ENCODE peak calls at places on chromosomes 7 and 10, in nine cellular contexts. K is adrenal gland, M is cardiac muscle cell, S is BJ, N is heart left ventricle, Q is pancreas, A is tibial artery, Z is fibroblast of pulmonary artery, C is osteoblast. B is an unnamed sample.

GRCh38 chr7:104621332-104621731 is 292.9 kb downstream of the LHFPL3 start:
- DNase-seq in N (no peak), Z (no peak), A (no peak), S (no peak), Q (no peak), K (no peak), C (no peak), M (peak), B (no peak)

GRCh38 chr7:30330134-30331111 is 46.0 kb downstream of the ZNRF2 start:
- DNase-seq in S (no peak), M (no peak), Q (no peak), K (no peak), C (no peak), A (no peak), N (no peak), Z (no peak), B (no peak)

GRCh38 chr10:100506596-100507356 is 12.9 kb downstream of the SEC31B start:
- DNase-seq in M (no peak), A (no peak), S (no peak), C (peak), K (peak), N (no peak), Z (no peak), Q (no peak), B (no peak)

GRCh38 chr10:58414270-58415041 is 29.2 kb downstream of the TFAM start:
- DNase-seq in C (peak), A (no peak), Z (peak), M (peak), Q (no peak), S (peak), K (no peak), N (no peak), B (peak)

GRCh38 chr10:78996449-78997129 is 72.2 kb upstream of the ZMIZ1 start:
- DNase-seq in S (no peak), M (no peak), K (no peak), Z (no peak), A (peak), N (no peak), C (peak), Q (no peak), B (no peak)

GRCh38 chr7:27112960-27113949 is 10.8 kb upstream of the HOXA2 start:
- DNase-seq in M (peak), C (peak), A (no peak), Z (peak), Q (no peak), S (no peak), K (peak), N (no peak), B (no peak)

GRCh38 chr10:128631801-128632241 is 505.6 kb upstream of the MKI67 start:
- DNase-seq in Q (no peak), K (no peak), A (no peak), M (peak), C (no peak), N (no peak), S (no peak), Z (peak), B (no peak)

GRCh38 chr7:74187915-74188675 is 13.9 kb downstream of the EIF4H start:
- DNase-seq in Q (no peak), K (peak), M (no peak), Z (peak), N (no peak), C (no peak), A (no peak), S (no peak), B (no peak)

GRCh38 chr10:3786295-3786981 is 1.4 kb upstream of the KLF6 start:
- DNase-seq in A (peak), S (no peak), Z (peak), C (peak), M (peak), K (peak), N (peak), Q (peak), B (no peak)

GRCh38 chr7:24477807-24478655 is 95.2 kb upstream of the PALS2 start:
- DNase-seq in N (no peak), K (peak), Z (peak), S (peak), M (peak), A (peak), Q (no peak), C (peak), B (peak)

GRCh38 chr7:22726849-22727792 is at the start of gene IL6:
- DNase-seq in Z (peak), S (peak), Q (peak), C (peak), N (peak), M (peak), K (peak), A (peak), B (peak)

GRCh38 chr10:18340496-18341051 is 200.3 kb downstream of the CACNB2 start:
- DNase-seq in Z (peak), K (no peak), Q (no peak), N (peak), M (peak), A (no peak), S (peak), C (peak), B (no peak)

GRCh38 chr7:69245646-69246045 is 352.6 kb upstream of the AUTS2 start:
- DNase-seq in Q (no peak), C (no peak), N (no peak), S (no peak), K (no peak), M (no peak), A (no peak), Z (peak), B (no peak)

GRCh38 chr10:16520900-16521299 is 779 bp downstream of the C1QL3 start:
- DNase-seq in Q (peak), A (no peak), N (no peak), M (peak), Z (peak), C (peak), S (no peak), K (peak), B (no peak)

GRCh38 chr10:127227027-127227426 is 30.6 kb upstream of the INSYN2A start:
- DNase-seq in S (no peak), C (no peak), K (no peak), N (no peak), A (no peak), Q (no peak), M (no peak), Z (no peak), B (no peak)

GRCh38 chr7:123649956-123650355 is 5.7 kb upstream of the LMOD2 start:
- DNase-seq in K (no peak), Z (peak), N (no peak), C (no peak), Q (no peak), S (no peak), A (no peak), M (no peak), B (no peak)

GRCh38 chr7:92708105-92709042 is 118.2 kb upstream of the FAM133B start:
- DNase-seq in A (no peak), S (no peak), N (no peak), C (no peak), K (no peak), M (no peak), Q (no peak), Z (no peak), B (no peak)

GRCh38 chr10:28279878-28280277 is 23.0 kb downstream of the MPP7 start:
- DNase-seq in C (no peak), S (no peak), A (no peak), M (no peak), Q (no peak), K (no peak), N (no peak), Z (no peak), B (no peak)

GRCh38 chr10:92880233-92880861 is 32.0 kb downstream of the EXOC6 start:
- DNase-seq in Q (no peak), Z (peak), K (no peak), C (no peak), M (peak), N (no peak), S (peak), A (no peak), B (peak)

GRCh38 chr7:135536160-135536559 is 21.6 kb upstream of the NUP205 start:
- DNase-seq in A (no peak), S (no peak), C (no peak), Q (no peak), K (peak), M (no peak), Z (peak), N (no peak), B (no peak)

GRCh38 chr7:150890853-150891584 is 38.7 kb downstream of the AOC1 start:
- DNase-seq in N (no peak), A (no peak), S (no peak), Q (no peak), M (no peak), Z (no peak), K (no peak), C (no peak), B (no peak)

GRCh38 chr10:69241575-69241974 is 21.4 kb downstream of the HKDC1 start:
- DNase-seq in Z (peak), Q (no peak), M (no peak), C (no peak), S (no peak), K (no peak), N (no peak), A (peak), B (no peak)

GRCh38 chr10:61176428-61176827 is 232.4 kb upstream of the RHOBTB1 start:
- DNase-seq in K (no peak), A (no peak), N (no peak), Z (no peak), Q (no peak), C (no peak), S (no peak), M (no peak), B (no peak)

GRCh38 chr10:94235470-94235869 is 127.3 kb downstream of the NOC3L start:
- DNase-seq in N (no peak), Q (no peak), Z (no peak), S (no peak), M (no peak), C (no peak), K (no peak), A (no peak), B (no peak)

GRCh38 chr10:35855155-35855947 is 213.3 kb upstream of the FZD8 start:
- DNase-seq in C (no peak), Q (no peak), M (no peak), K (no peak), A (no peak), S (no peak), N (no peak), Z (no peak), B (no peak)

GRCh38 chr10:25114036-25114411 is 60.8 kb upstream of the GPR158 start:
- DNase-seq in N (no peak), Q (no peak), M (no peak), A (no peak), Z (no peak), S (no peak), K (no peak), C (no peak), B (no peak)

GRCh38 chr7:81187768-81188167 is 268.9 kb upstream of the SEMA3C start:
- DNase-seq in Q (no peak), M (no peak), C (no peak), N (no peak), K (no peak), Z (no peak), S (no peak), A (no peak), B (no peak)

GRCh38 chr10:95260909-95261552 is 29.8 kb downstream of the PDLIM1 start:
- DNase-seq in S (no peak), A (no peak), Z (peak), Q (no peak), N (no peak), K (no peak), C (peak), M (no peak), B (no peak)

DNA sequence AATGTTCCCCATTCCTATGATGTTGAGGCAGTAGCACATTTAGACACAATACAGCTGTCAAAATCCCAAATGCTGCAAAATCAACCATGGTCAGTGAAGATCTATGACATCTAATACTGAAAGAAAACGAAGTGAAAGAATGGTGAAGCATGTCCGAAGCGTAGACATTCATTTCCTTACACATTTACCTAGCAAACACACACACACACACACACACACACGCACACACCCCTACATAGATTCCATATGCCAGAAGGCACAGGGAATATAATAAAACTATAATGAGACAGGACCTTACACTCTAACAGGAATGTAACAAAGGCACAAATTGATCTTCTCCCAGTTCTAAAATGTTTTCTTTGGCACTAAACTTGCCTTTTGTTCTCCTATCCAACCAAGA is 32.4 kb downstream of the CCDC6 start:
- DNase-seq in S (no peak), Q (no peak), N (no peak), M (no peak), C (no peak), A (no peak), Z (no peak), K (no peak), B (no peak)
- H3K4me3 ChIP-seq in S (no peak), Q (no peak), N (no peak), M (no peak), C (no peak), A (peak), Z (no peak), K (no peak), B (no peak)

GRCh38 chr10:7832060-7832459 is 13.8 kb downstream of the TAF3 start:
- DNase-seq in N (no peak), Q (no peak), Z (no peak), S (no peak), K (no peak), M (no peak), A (no peak), C (no peak), B (no peak)
- H3K4me3 ChIP-seq in N (no peak), Q (no peak), Z (no peak), S (no peak), K (no peak), M (no peak), A (no peak), C (no peak), B (no peak)

GRCh38 chr10:34580214-34580613 is 234.9 kb downstream of the PARD3 start:
- DNase-seq in S (no peak), M (no peak), K (no peak), A (no peak), Q (no peak), C (peak), Z (no peak), N (no peak), B (no peak)
- H3K4me3 ChIP-seq in S (no peak), M (no peak), K (no peak), A (no peak), Q (no peak), C (no peak), Z (no peak), N (no peak), B (no peak)

GRCh38 chr10:46019170-46019528 is 11.3 kb downstream of the NCOA4 start:
- DNase-seq in M (peak), A (no peak), N (no peak), C (no peak), Q (no peak), K (no peak), Z (no peak), S (no peak), B (no peak)

GRCh38 chr10:46019541-46020343 is 10.7 kb downstream of the NCOA4 start:
- DNase-seq in S (no peak), Z (peak), M (peak), A (peak), N (peak), Q (no peak), K (peak), C (no peak), B (no peak)

GRCh38 chr10:46020344-46020656 is 10.1 kb downstream of the NCOA4 start:
- DNase-seq in K (no peak), C (no peak), Q (no peak), M (peak), N (no peak), S (no peak), Z (no peak), A (no peak), B (no peak)

GRCh38 chr10:46017733-46018132 is 12.7 kb downstream of the NCOA4 start:
- DNase-seq in K (no peak), M (no peak), N (no peak), Q (no peak), C (no peak), S (no peak), Z (no peak), A (no peak), B (no peak)

GRCh38 chr10:46018453-46019169 is 11.8 kb downstream of the NCOA4 start:
- DNase-seq in Z (peak), A (no peak), N (no peak), M (no peak), S (no peak), Q (no peak), K (no peak), C (no peak), B (no peak)
- H3K4me3 ChIP-seq in Z (no peak), A (no peak), N (no peak), M (peak), S (no peak), Q (no peak), K (no peak), C (no peak), B (no peak)

B was measured in HFF-Myc.